ENCODE peak calls at places on chromosomes 6 and 20, in nine cellular contexts. U is left lobe of liver; Z is lower lobe of right lung; V is stromal cell of bone marrow; X is activated T-cell treated with anti-CD3 and anti-CD28 coated beads, Interleukin-2, amount 50 U/mL, for 24 hours; T is GM12891; L is cardiac muscle cell; Y is cardiac fibroblast; C is HT1080. Q is an unnamed sample.

GRCh38 chr6:79928478-79928998 is 18.8 kb downstream of the ELOVL4 start:
- DNase-seq in T (no peak), C (no peak), X (no peak), U (no peak), Y (no peak), V (no peak), L (no peak), Z (no peak), Q (no peak)

GRCh38 chr6:52049252-52050050 is 38.0 kb downstream of the PKHD1 start:
- DNase-seq in V (peak), U (no peak), X (no peak), T (no peak), L (peak), Z (no peak), C (peak), Y (peak), Q (peak)

GRCh38 chr6:4774715-4775590 is 1.3 kb upstream of the CDYL start:
- DNase-seq in U (no peak), Z (peak), V (no peak), Y (no peak), X (no peak), L (peak), T (no peak), C (no peak), Q (no peak)

GRCh38 chr20:63064745-63065711 is 58.3 kb upstream of the BHLHE23 start:
- DNase-seq in V (no peak), X (no peak), Y (no peak), Z (peak), U (no peak), T (no peak), L (no peak), C (no peak), Q (no peak)

GRCh38 chr6:109311481-109311880 is 70.8 kb downstream of the CD164 start:
- DNase-seq in U (no peak), Z (no peak), T (no peak), X (no peak), L (no peak), C (no peak), V (peak), Y (no peak), Q (no peak)

GRCh38 chr20:48703107-48703506 is 124.7 kb downstream of the PREX1 start:
- DNase-seq in X (no peak), U (no peak), Y (no peak), C (no peak), Z (no peak), T (no peak), L (no peak), V (no peak), Q (no peak)

GRCh38 chr20:19697415-19697814 is 60.6 kb upstream of the RIN2 start:
- DNase-seq in Z (no peak), C (no peak), L (no peak), X (no peak), U (no peak), Y (no peak), T (no peak), V (no peak), Q (no peak)

GRCh38 chr6:128139519-128139918 is 238.7 kb upstream of the THEMIS start:
- DNase-seq in C (peak), V (no peak), T (no peak), L (peak), Y (peak), Z (no peak), U (no peak), X (no peak), Q (peak)

GRCh38 chr6:119627908-119628669 is 278.5 kb upstream of the MAN1A1 start:
- DNase-seq in T (no peak), X (no peak), C (peak), V (peak), L (peak), Z (no peak), Y (peak), U (no peak), Q (no peak)

GRCh38 chr20:57159193-57159851 is 107.1 kb downstream of the BMP7 start:
- DNase-seq in X (no peak), Y (no peak), U (no peak), C (no peak), L (no peak), T (no peak), V (no peak), Z (no peak), Q (no peak)

GRCh38 chr6:38722727-38723334 is 7.7 kb downstream of the DNAH8 start:
- DNase-seq in V (no peak), C (no peak), Z (no peak), L (no peak), X (no peak), U (no peak), T (no peak), Y (no peak), Q (no peak)

GRCh38 chr6:119479860-119480655 is 130.5 kb upstream of the MAN1A1 start:
- DNase-seq in V (peak), Z (no peak), L (peak), U (no peak), X (no peak), Y (peak), C (no peak), T (no peak), Q (peak)

GRCh38 chr6:106167105-106167814 is 81.1 kb downstream of the PRDM1 start:
- DNase-seq in C (no peak), X (no peak), Z (no peak), U (no peak), T (no peak), V (no peak), L (no peak), Y (no peak), Q (no peak)

GRCh38 chr6:2492686-2493523 is 247.5 kb upstream of the GMDS start:
- DNase-seq in L (no peak), Z (no peak), X (no peak), U (peak), C (no peak), T (no peak), V (no peak), Y (no peak), Q (no peak)

GRCh38 chr6:54467384-54467783 is 159.1 kb downstream of the TINAG start:
- DNase-seq in X (no peak), L (no peak), T (no peak), V (no peak), Z (no peak), Y (no peak), U (no peak), C (no peak), Q (no peak)

GRCh38 chr6:7112741-7113313 is 5.1 kb downstream of the RREB1 start:
- DNase-seq in L (no peak), X (peak), T (no peak), Z (no peak), C (no peak), Y (no peak), V (no peak), U (peak), Q (peak)

GRCh38 chr6:143607959-143608358 is 69.8 kb upstream of the PHACTR2 start:
- DNase-seq in V (no peak), T (no peak), C (no peak), L (no peak), Z (no peak), U (no peak), Y (no peak), X (no peak), Q (no peak)

GRCh38 chr6:138182939-138183791 is 21.4 kb downstream of the ARFGEF3 start:
- DNase-seq in T (no peak), V (no peak), L (no peak), U (no peak), Z (no peak), C (no peak), Y (no peak), X (no peak), Q (no peak)

GRCh38 chr20:32111763-32112162 is 2.2 kb downstream of the TM9SF4 start:
- DNase-seq in T (no peak), V (no peak), U (no peak), Y (no peak), X (no peak), Z (no peak), C (no peak), L (no peak), Q (no peak)

GRCh38 chr20:33897313-33897912 is 86.3 kb downstream of the CHMP4B start:
- DNase-seq in X (no peak), U (no peak), Z (no peak), T (no peak), V (no peak), L (peak), C (no peak), Y (no peak), Q (no peak)

GRCh38 chr20:60000271-60001026 is 42.2 kb downstream of the CDH26 start:
- DNase-seq in L (no peak), U (no peak), T (no peak), Y (no peak), C (no peak), V (no peak), Z (no peak), X (no peak), Q (no peak)

GRCh38 chr6:32298632-32299336 is 72.9 kb downstream of the TSBP1 start:
- DNase-seq in T (no peak), U (no peak), C (no peak), L (peak), Y (peak), Z (no peak), V (peak), X (no peak), Q (no peak)

GRCh38 chr6:134822920-134823430 is 126.9 kb downstream of the ALDH8A1 start:
- DNase-seq in C (peak), X (peak), L (peak), V (peak), T (peak), Y (peak), Z (peak), U (peak), Q (peak)

Q was measured in myocyte.